ENCODE peak calls at places on chromosomes 4 and X, in six cellular contexts. One of them, this sample, is unnamed.

GRCh38 chr4:6771229-6771671 is 11.3 kb upstream of the KIAA0232 start:
- DNase-seq in mucosa of descending colon: no peak
- DNase-seq in GM12864: no peak
- DNase-seq in AG09309: no peak
- DNase-seq in GM10248: no peak
- DNase-seq in HepG2: no peak
- DNase-seq in this sample: no peak

GRCh38 chr4:83082777-83083176 is 31.8 kb downstream of the PLAC8 start:
- DNase-seq in AG09309: no peak
- DNase-seq in HepG2: no peak
- DNase-seq in GM12864: no peak
- DNase-seq in mucosa of descending colon: no peak
- DNase-seq in GM10248: no peak
- DNase-seq in this sample: no peak

GRCh38 chr4:88526221-88526815 is 2.7 kb upstream of the PYURF start:
- DNase-seq in HepG2: no peak
- DNase-seq in mucosa of descending colon: no peak
- DNase-seq in AG09309: no peak
- DNase-seq in GM10248: peak
- DNase-seq in GM12864: no peak
- DNase-seq in this sample: peak

GRCh38 chrX:148609766-148610698 is 109.6 kb downstream of the AFF2 start:
- DNase-seq in GM12864: no peak
- DNase-seq in HepG2: no peak
- DNase-seq in AG09309: no peak
- DNase-seq in GM10248: no peak
- DNase-seq in mucosa of descending colon: no peak
- DNase-seq in this sample: peak

GRCh38 chr4:35556387-35556786 is 687.9 kb downstream of the ARAP2 start:
- DNase-seq in AG09309: no peak
- DNase-seq in GM10248: no peak
- DNase-seq in mucosa of descending colon: no peak
- DNase-seq in HepG2: no peak
- DNase-seq in GM12864: no peak
- DNase-seq in this sample: no peak

GRCh38 chr4:7988437-7988836 is 48.8 kb upstream of the AFAP1 start:
- DNase-seq in GM10248: no peak
- DNase-seq in AG09309: peak
- DNase-seq in HepG2: no peak
- DNase-seq in mucosa of descending colon: no peak
- DNase-seq in GM12864: no peak
- DNase-seq in this sample: no peak

GRCh38 chr4:161577604-161578301 is 586.0 kb downstream of the FSTL5 start:
- DNase-seq in GM12864: no peak
- DNase-seq in HepG2: no peak
- DNase-seq in GM10248: no peak
- DNase-seq in AG09309: peak
- DNase-seq in mucosa of descending colon: no peak
- DNase-seq in this sample: no peak

GRCh38 chr4:10403633-10404445 is 53.4 kb downstream of the ZNF518B start:
- DNase-seq in GM12864: no peak
- DNase-seq in HepG2: peak
- DNase-seq in AG09309: no peak
- DNase-seq in mucosa of descending colon: no peak
- DNase-seq in GM10248: peak
- DNase-seq in this sample: peak

GRCh38 chrX:120213438-120214265 is 37.0 kb upstream of the ZBTB33 start:
- DNase-seq in HepG2: peak
- DNase-seq in AG09309: peak
- DNase-seq in GM12864: peak
- DNase-seq in mucosa of descending colon: no peak
- DNase-seq in GM10248: peak
- DNase-seq in this sample: peak

DNA sequence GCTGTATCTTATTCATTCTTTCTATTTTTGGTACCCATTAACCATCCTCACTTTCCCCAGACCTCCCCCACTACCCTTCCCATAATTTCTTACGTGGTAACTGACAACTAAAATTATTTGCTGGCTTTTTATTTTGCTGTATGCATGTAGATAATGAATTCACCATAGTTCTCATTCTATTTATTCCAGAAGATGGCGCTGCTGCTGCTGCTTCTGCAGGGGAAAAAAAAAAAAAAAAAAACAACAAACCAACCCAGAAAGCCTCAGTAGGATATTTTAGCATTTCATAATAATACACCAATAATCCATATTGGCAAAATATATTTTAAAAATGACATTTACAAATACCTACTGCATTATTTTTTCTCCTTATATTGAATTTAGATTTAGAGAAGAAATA is 416.6 kb upstream of the MAGEB18 start:
- DNase-seq in HepG2: peak
- DNase-seq in AG09309: no peak
- DNase-seq in GM10248: peak
- DNase-seq in GM12864: no peak
- DNase-seq in mucosa of descending colon: no peak
- DNase-seq in this sample: no peak
- TF ChIP-seq CTCF in HepG2: no peak
- TF ChIP-seq CTCF in AG09309: no peak
- TF ChIP-seq CTCF in GM10248: no peak
- TF ChIP-seq CTCF in GM12864: no peak
- TF ChIP-seq CTCF in mucosa of descending colon: no peak
- TF ChIP-seq CTCF in this sample: no peak

GRCh38 chr4:122732329-122733026 is at the start of gene BBS12:
- DNase-seq in AG09309: peak
- DNase-seq in GM12864: peak
- DNase-seq in HepG2: peak
- DNase-seq in mucosa of descending colon: peak
- DNase-seq in GM10248: peak
- DNase-seq in this sample: peak
- TF ChIP-seq CTCF in AG09309: peak
- TF ChIP-seq CTCF in GM12864: peak
- TF ChIP-seq CTCF in HepG2: peak
- TF ChIP-seq CTCF in mucosa of descending colon: no peak
- TF ChIP-seq CTCF in GM10248: peak
- TF ChIP-seq CTCF in this sample: peak

DNA sequence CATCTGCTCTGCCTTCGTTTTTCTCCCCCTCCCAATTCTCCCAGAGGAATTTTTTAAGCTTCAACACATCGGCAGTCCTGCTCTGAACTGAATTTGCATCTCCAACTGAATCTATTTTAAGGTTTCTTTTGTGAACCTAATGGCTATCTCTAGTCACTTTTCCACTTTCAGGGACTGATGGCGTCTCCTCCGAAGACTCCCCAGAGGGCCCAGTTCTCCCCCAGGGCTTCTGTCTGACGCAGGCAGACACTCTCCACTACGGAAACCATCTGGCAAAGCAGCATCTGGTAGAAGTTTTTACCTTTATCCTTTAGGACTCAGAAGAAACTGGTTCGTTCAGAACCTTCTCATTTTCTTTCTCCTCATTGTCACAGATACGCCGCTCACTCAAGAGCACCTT is 280.1 kb downstream of the ADGRA3 start:
- DNase-seq in GM12864: no peak
- DNase-seq in GM10248: no peak
- DNase-seq in HepG2: no peak
- DNase-seq in AG09309: no peak
- DNase-seq in mucosa of descending colon: no peak
- DNase-seq in this sample: no peak
- TF ChIP-seq CTCF in GM12864: no peak
- TF ChIP-seq CTCF in GM10248: no peak
- TF ChIP-seq CTCF in HepG2: no peak
- TF ChIP-seq CTCF in AG09309: no peak
- TF ChIP-seq CTCF in mucosa of descending colon: no peak
- TF ChIP-seq CTCF in this sample: no peak

GRCh38 chr4:29805245-29805644 is 914.9 kb upstream of the PCDH7 start:
- DNase-seq in HepG2: peak
- DNase-seq in mucosa of descending colon: no peak
- DNase-seq in GM12864: no peak
- DNase-seq in GM10248: no peak
- DNase-seq in AG09309: no peak
- DNase-seq in this sample: no peak
- TF ChIP-seq CTCF in HepG2: no peak
- TF ChIP-seq CTCF in mucosa of descending colon: no peak
- TF ChIP-seq CTCF in GM12864: no peak
- TF ChIP-seq CTCF in GM10248: no peak
- TF ChIP-seq CTCF in AG09309: peak
- TF ChIP-seq CTCF in this sample: no peak

GRCh38 chrX:130916636-130917422 is 13.8 kb upstream of the ENOX2 start:
- DNase-seq in mucosa of descending colon: no peak
- DNase-seq in GM12864: peak
- DNase-seq in GM10248: peak
- DNase-seq in AG09309: peak
- DNase-seq in HepG2: peak
- DNase-seq in this sample: peak
- TF ChIP-seq CTCF in mucosa of descending colon: peak
- TF ChIP-seq CTCF in GM12864: peak
- TF ChIP-seq CTCF in GM10248: peak
- TF ChIP-seq CTCF in AG09309: peak
- TF ChIP-seq CTCF in HepG2: peak
- TF ChIP-seq CTCF in this sample: peak

GRCh38 chrX:2907295-2907694 is 21.8 kb downstream of the ARSD start:
- DNase-seq in GM10248: no peak
- DNase-seq in HepG2: no peak
- DNase-seq in GM12864: no peak
- DNase-seq in mucosa of descending colon: no peak
- DNase-seq in AG09309: no peak
- DNase-seq in this sample: no peak

GRCh38 chrX:2917767-2918166 is 11.4 kb downstream of the ARSD start:
- DNase-seq in GM10248: no peak
- DNase-seq in HepG2: no peak
- DNase-seq in GM12864: no peak
- DNase-seq in AG09309: no peak
- DNase-seq in mucosa of descending colon: no peak
- DNase-seq in this sample: no peak

GRCh38 chrX:2910109-2910508 is 19.0 kb downstream of the ARSD start:
- DNase-seq in AG09309: no peak
- DNase-seq in mucosa of descending colon: no peak
- DNase-seq in GM10248: no peak
- DNase-seq in HepG2: no peak
- DNase-seq in GM12864: no peak
- DNase-seq in this sample: no peak

GRCh38 chrX:2908125-2908685 is 20.9 kb downstream of the ARSD start:
- DNase-seq in AG09309: no peak
- DNase-seq in HepG2: no peak
- DNase-seq in GM12864: no peak
- DNase-seq in mucosa of descending colon: no peak
- DNase-seq in GM10248: no peak
- DNase-seq in this sample: no peak

GRCh38 chrX:2913118-2913517 is 16.0 kb downstream of the ARSD start:
- DNase-seq in AG09309: no peak
- DNase-seq in GM12864: no peak
- DNase-seq in HepG2: no peak
- DNase-seq in GM10248: no peak
- DNase-seq in mucosa of descending colon: no peak
- DNase-seq in this sample: no peak
- TF ChIP-seq CTCF in AG09309: peak
- TF ChIP-seq CTCF in GM12864: no peak
- TF ChIP-seq CTCF in HepG2: peak
- TF ChIP-seq CTCF in GM10248: no peak
- TF ChIP-seq CTCF in mucosa of descending colon: no peak
- TF ChIP-seq CTCF in this sample: no peak

GRCh38 chrX:74437530-74437929 is 16.2 kb downstream of the SLC16A2 start:
- DNase-seq in HepG2: no peak
- DNase-seq in mucosa of descending colon: no peak
- DNase-seq in GM12864: no peak
- DNase-seq in AG09309: no peak
- DNase-seq in GM10248: no peak
- DNase-seq in this sample: no peak

GRCh38 chrX:74434336-74434735 is 13.0 kb downstream of the SLC16A2 start:
- DNase-seq in HepG2: no peak
- DNase-seq in AG09309: no peak
- DNase-seq in GM12864: no peak
- DNase-seq in mucosa of descending colon: no peak
- DNase-seq in GM10248: no peak
- DNase-seq in this sample: no peak

DNA sequence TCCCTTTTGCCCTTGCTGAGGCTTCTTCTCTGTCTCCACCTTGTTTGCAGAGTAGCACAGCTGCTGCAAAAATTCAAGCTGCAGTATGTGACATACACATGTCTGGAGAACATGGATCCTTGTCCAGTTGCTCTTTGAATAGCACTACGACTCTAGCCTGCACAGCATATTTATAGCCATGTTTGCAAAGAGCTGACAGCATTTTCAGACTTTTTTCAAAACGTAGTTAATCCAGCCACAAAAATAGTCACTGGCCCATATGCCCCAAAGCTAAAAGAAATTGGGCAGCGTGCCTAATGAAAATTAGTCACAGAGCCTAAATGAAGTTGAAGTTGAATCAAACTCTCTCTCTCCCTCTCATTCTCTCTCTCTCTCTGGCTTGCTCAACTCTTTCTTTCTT is 17.5 kb downstream of the SLC16A2 start:
- DNase-seq in AG09309: no peak
- DNase-seq in GM10248: no peak
- DNase-seq in mucosa of descending colon: no peak
- DNase-seq in HepG2: no peak
- DNase-seq in GM12864: no peak
- DNase-seq in this sample: no peak
- TF ChIP-seq CTCF in AG09309: no peak
- TF ChIP-seq CTCF in GM10248: no peak
- TF ChIP-seq CTCF in mucosa of descending colon: no peak
- TF ChIP-seq CTCF in HepG2: no peak
- TF ChIP-seq CTCF in GM12864: no peak
- TF ChIP-seq CTCF in this sample: no peak

GRCh38 chr4:25142468-25142867 is 17.8 kb downstream of the SEPSECS start:
- DNase-seq in GM10248: no peak
- DNase-seq in GM12864: no peak
- DNase-seq in AG09309: no peak
- DNase-seq in HepG2: no peak
- DNase-seq in mucosa of descending colon: no peak
- DNase-seq in this sample: no peak
- TF ChIP-seq CTCF in GM10248: no peak
- TF ChIP-seq CTCF in GM12864: no peak
- TF ChIP-seq CTCF in AG09309: no peak
- TF ChIP-seq CTCF in HepG2: no peak
- TF ChIP-seq CTCF in mucosa of descending colon: no peak
- TF ChIP-seq CTCF in this sample: no peak

This sample was measured in GM20000.